ENCODE peak calls at places on chromosome 1, in seven cellular contexts. One of them, this sample, is unnamed.

GRCh38 chr1:27862671-27863551 is 9.4 kb upstream of the THEMIS2 start:
- DNase-seq in stimulated activated CD4-positive, alpha-beta T cell treated with anti-CD3 and anti-CD28 coated beads, Interleukin-15, amount 100 ng/mL, for 48 hours: no peak
- DNase-seq in RPMI7951: peak
- DNase-seq in Right ventricle myocardium inferior: peak
- DNase-seq in CD8-positive, alpha-beta memory T cell: no peak
- DNase-seq in EH: peak
- DNase-seq in Calu3: no peak
- DNase-seq in this sample: no peak

GRCh38 chr1:25338188-25338981 is at the start of gene TMEM50A:
- DNase-seq in stimulated activated CD4-positive, alpha-beta T cell treated with anti-CD3 and anti-CD28 coated beads, Interleukin-15, amount 100 ng/mL, for 48 hours: peak
- DNase-seq in RPMI7951: peak
- DNase-seq in Right ventricle myocardium inferior: peak
- DNase-seq in CD8-positive, alpha-beta memory T cell: peak
- DNase-seq in EH: peak
- DNase-seq in Calu3: peak
- DNase-seq in this sample: peak

GRCh38 chr1:1243807-1244191 is 2.7 kb downstream of the C1QTNF12 start:
- DNase-seq in stimulated activated CD4-positive, alpha-beta T cell treated with anti-CD3 and anti-CD28 coated beads, Interleukin-15, amount 100 ng/mL, for 48 hours: no peak
- DNase-seq in RPMI7951: no peak
- DNase-seq in Right ventricle myocardium inferior: no peak
- DNase-seq in CD8-positive, alpha-beta memory T cell: no peak
- DNase-seq in EH: no peak
- DNase-seq in Calu3: no peak
- DNase-seq in this sample: no peak

GRCh38 chr1:236486315-236486714 is 37.5 kb upstream of the LGALS8 start:
- DNase-seq in stimulated activated CD4-positive, alpha-beta T cell treated with anti-CD3 and anti-CD28 coated beads, Interleukin-15, amount 100 ng/mL, for 48 hours: no peak
- DNase-seq in RPMI7951: no peak
- DNase-seq in Right ventricle myocardium inferior: no peak
- DNase-seq in CD8-positive, alpha-beta memory T cell: no peak
- DNase-seq in EH: no peak
- DNase-seq in Calu3: no peak
- DNase-seq in this sample: no peak

GRCh38 chr1:205774277-205775014 is 836 bp downstream of the RAB29 start:
- DNase-seq in stimulated activated CD4-positive, alpha-beta T cell treated with anti-CD3 and anti-CD28 coated beads, Interleukin-15, amount 100 ng/mL, for 48 hours: no peak
- DNase-seq in RPMI7951: no peak
- DNase-seq in Right ventricle myocardium inferior: no peak
- DNase-seq in CD8-positive, alpha-beta memory T cell: peak
- DNase-seq in EH: peak
- DNase-seq in Calu3: peak
- DNase-seq in this sample: peak

GRCh38 chr1:198794498-198794897 is 155.7 kb downstream of the PTPRC start:
- DNase-seq in stimulated activated CD4-positive, alpha-beta T cell treated with anti-CD3 and anti-CD28 coated beads, Interleukin-15, amount 100 ng/mL, for 48 hours: no peak
- DNase-seq in RPMI7951: peak
- DNase-seq in Right ventricle myocardium inferior: no peak
- DNase-seq in CD8-positive, alpha-beta memory T cell: no peak
- DNase-seq in EH: peak
- DNase-seq in Calu3: no peak
- DNase-seq in this sample: no peak

GRCh38 chr1:54227836-54228435 is 28.0 kb downstream of the MRPL37 start:
- DNase-seq in stimulated activated CD4-positive, alpha-beta T cell treated with anti-CD3 and anti-CD28 coated beads, Interleukin-15, amount 100 ng/mL, for 48 hours: no peak
- DNase-seq in RPMI7951: no peak
- DNase-seq in Right ventricle myocardium inferior: peak
- DNase-seq in CD8-positive, alpha-beta memory T cell: no peak
- DNase-seq in EH: no peak
- DNase-seq in Calu3: no peak
- DNase-seq in this sample: no peak

GRCh38 chr1:93672069-93672468 is 9.6 kb downstream of the BCAR3 start:
- DNase-seq in stimulated activated CD4-positive, alpha-beta T cell treated with anti-CD3 and anti-CD28 coated beads, Interleukin-15, amount 100 ng/mL, for 48 hours: no peak
- DNase-seq in RPMI7951: peak
- DNase-seq in Right ventricle myocardium inferior: peak
- DNase-seq in CD8-positive, alpha-beta memory T cell: no peak
- DNase-seq in EH: peak
- DNase-seq in Calu3: peak
- DNase-seq in this sample: no peak

GRCh38 chr1:4481451-4481850 is 173.0 kb upstream of the AJAP1 start:
- DNase-seq in stimulated activated CD4-positive, alpha-beta T cell treated with anti-CD3 and anti-CD28 coated beads, Interleukin-15, amount 100 ng/mL, for 48 hours: no peak
- DNase-seq in RPMI7951: no peak
- DNase-seq in Right ventricle myocardium inferior: no peak
- DNase-seq in CD8-positive, alpha-beta memory T cell: no peak
- DNase-seq in EH: no peak
- DNase-seq in Calu3: no peak
- DNase-seq in this sample: no peak

GRCh38 chr1:56095924-56096655 is 483.3 kb downstream of the PLPP3 start:
- DNase-seq in stimulated activated CD4-positive, alpha-beta T cell treated with anti-CD3 and anti-CD28 coated beads, Interleukin-15, amount 100 ng/mL, for 48 hours: no peak
- DNase-seq in RPMI7951: peak
- DNase-seq in Right ventricle myocardium inferior: no peak
- DNase-seq in CD8-positive, alpha-beta memory T cell: no peak
- DNase-seq in EH: peak
- DNase-seq in Calu3: no peak
- DNase-seq in this sample: no peak

GRCh38 chr1:36764796-36765195 is 269.5 kb downstream of the GRIK3 start:
- DNase-seq in stimulated activated CD4-positive, alpha-beta T cell treated with anti-CD3 and anti-CD28 coated beads, Interleukin-15, amount 100 ng/mL, for 48 hours: no peak
- DNase-seq in RPMI7951: no peak
- DNase-seq in Right ventricle myocardium inferior: no peak
- DNase-seq in CD8-positive, alpha-beta memory T cell: no peak
- DNase-seq in EH: no peak
- DNase-seq in Calu3: no peak
- DNase-seq in this sample: no peak

GRCh38 chr1:225425211-225425786 is 2.5 kb downstream of the LBR start:
- DNase-seq in stimulated activated CD4-positive, alpha-beta T cell treated with anti-CD3 and anti-CD28 coated beads, Interleukin-15, amount 100 ng/mL, for 48 hours: no peak
- DNase-seq in RPMI7951: peak
- DNase-seq in Right ventricle myocardium inferior: no peak
- DNase-seq in CD8-positive, alpha-beta memory T cell: no peak
- DNase-seq in EH: peak
- DNase-seq in Calu3: peak
- DNase-seq in this sample: no peak